ENCODE peak calls at places on chromosomes 11 and 22, in four cellular contexts. One of them, this sample, is unnamed.

GRCh38 chr11:37908224-37908558 is 1310.2 kb upstream of the RAG2 start:
- DNase-seq in HepG2: no peak
- DNase-seq in K562: peak; percentile 3
- DNase-seq in GM12878: no peak
- DNase-seq in this sample: no peak

GRCh38 chr11:34997872-34998548 is 81.6 kb downstream of the PDHX start:
- DNase-seq in HepG2: no peak
- DNase-seq in K562: no peak
- DNase-seq in GM12878: no peak
- DNase-seq in this sample: no peak

GRCh38 chr11:125069796-125070195 is 6.7 kb downstream of the SLC37A2 start:
- DNase-seq in HepG2: no peak
- DNase-seq in K562: no peak
- DNase-seq in GM12878: no peak
- DNase-seq in this sample: no peak

GRCh38 chr11:60910281-60910687 is 3.7 kb upstream of the TMEM109 start:
- DNase-seq in HepG2: no peak
- DNase-seq in K562: no peak
- DNase-seq in GM12878: peak; percentile 94
- DNase-seq in this sample: no peak

GRCh38 chr11:17275376-17276235 is 933 bp upstream of the NUCB2 start:
- DNase-seq in HepG2: peak; percentile 48
- DNase-seq in K562: no peak
- DNase-seq in GM12878: no peak
- DNase-seq in this sample: no peak

GRCh38 chr11:27754035-27755017 is 54.1 kb upstream of the BDNF start:
- DNase-seq in HepG2: no peak
- DNase-seq in K562: peak; percentile 0
- DNase-seq in GM12878: no peak
- DNase-seq in this sample: no peak

GRCh38 chr22:27331526-27332281 is 469.9 kb downstream of the MN1 start:
- DNase-seq in HepG2: peak; percentile 6
- DNase-seq in K562: no peak
- DNase-seq in GM12878: no peak
- DNase-seq in this sample: peak; percentile 44

GRCh38 chr22:38901111-38901641 is 29.2 kb upstream of the CBX6 start:
- DNase-seq in HepG2: no peak
- DNase-seq in K562: no peak
- DNase-seq in GM12878: no peak
- DNase-seq in this sample: no peak

GRCh38 chr11:10444725-10445286 is 10.3 kb upstream of the AMPD3 start:
- DNase-seq in HepG2: no peak
- DNase-seq in K562: peak; percentile 42
- DNase-seq in GM12878: no peak
- DNase-seq in this sample: no peak

GRCh38 chr11:36475192-36475591 is 34.9 kb downstream of the TRAF6 start:
- DNase-seq in HepG2: no peak
- DNase-seq in K562: no peak
- DNase-seq in GM12878: no peak
- DNase-seq in this sample: no peak

GRCh38 chr11:129998107-129998506 is 4.5 kb downstream of the PRDM10 start:
- DNase-seq in HepG2: no peak
- DNase-seq in K562: no peak
- DNase-seq in GM12878: no peak
- DNase-seq in this sample: no peak

GRCh38 chr22:32764330-32765116 is 37.0 kb upstream of the TIMP3 start:
- DNase-seq in HepG2: no peak
- DNase-seq in K562: peak; percentile 6
- DNase-seq in GM12878: no peak
- DNase-seq in this sample: no peak

GRCh38 chr11:84857746-84858145 is 769.4 kb downstream of the DLG2 start:
- DNase-seq in HepG2: no peak
- DNase-seq in K562: no peak
- DNase-seq in GM12878: no peak
- DNase-seq in this sample: no peak

GRCh38 chr11:78564889-78565467 is 9.7 kb downstream of the NARS2 start:
- DNase-seq in HepG2: no peak
- DNase-seq in K562: no peak
- DNase-seq in GM12878: no peak
- DNase-seq in this sample: no peak

GRCh38 chr11:112797072-112797471 is 164.1 kb upstream of the NCAM1 start:
- DNase-seq in HepG2: no peak
- DNase-seq in K562: no peak
- DNase-seq in GM12878: no peak
- DNase-seq in this sample: no peak

GRCh38 chr11:62705401-62705800 is 1.8 kb downstream of the BSCL2 start:
- DNase-seq in HepG2: no peak
- DNase-seq in K562: no peak
- DNase-seq in GM12878: no peak
- DNase-seq in this sample: no peak

GRCh38 chr11:122101625-122102291 is 14.3 kb downstream of the BLID start:
- DNase-seq in HepG2: peak; percentile 20
- DNase-seq in K562: no peak
- DNase-seq in GM12878: no peak
- DNase-seq in this sample: peak; percentile 35

GRCh38 chr11:121241300-121242176 is 51.0 kb upstream of the SC5D start:
- DNase-seq in HepG2: no peak
- DNase-seq in K562: no peak
- DNase-seq in GM12878: no peak
- DNase-seq in this sample: no peak

GRCh38 chr22:49567894-49568750 is 259.6 kb downstream of the BRD1 start:
- DNase-seq in HepG2: no peak
- DNase-seq in K562: no peak
- DNase-seq in GM12878: no peak
- DNase-seq in this sample: no peak

GRCh38 chr22:37107779-37108621 is 1.5 kb downstream of the TMPRSS6 start:
- DNase-seq in HepG2: peak; percentile 68
- DNase-seq in K562: no peak
- DNase-seq in GM12878: no peak
- DNase-seq in this sample: no peak

GRCh38 chr11:112073941-112074811 is at the start of the genes NKAPD1 and PIH1D2:
- DNase-seq in HepG2: peak; percentile 85
- DNase-seq in K562: peak; percentile 87
- DNase-seq in GM12878: peak; percentile 88
- DNase-seq in this sample: peak; percentile 80

GRCh38 chr11:32279672-32280071 is 155.7 kb downstream of the WT1 start:
- DNase-seq in HepG2: no peak
- DNase-seq in K562: no peak
- DNase-seq in GM12878: no peak
- DNase-seq in this sample: peak; percentile 20

GRCh38 chr11:33500865-33501479 is 199.7 kb downstream of the C11orf91 start:
- DNase-seq in HepG2: peak; percentile 9
- DNase-seq in K562: peak; percentile 33
- DNase-seq in GM12878: no peak
- DNase-seq in this sample: no peak

GRCh38 chr11:38130514-38130913 is 1532.5 kb upstream of the RAG2 start:
- DNase-seq in HepG2: no peak
- DNase-seq in K562: no peak
- DNase-seq in GM12878: no peak
- DNase-seq in this sample: no peak

GRCh38 chr22:44685384-44686056 is 16.5 kb upstream of the PRR5 start:
- DNase-seq in HepG2: no peak
- DNase-seq in K562: peak; percentile 79
- DNase-seq in GM12878: peak; percentile 71
- DNase-seq in this sample: peak; percentile 59

GRCh38 chr11:110305169-110306018 is 9.0 kb upstream of the RDX start:
- DNase-seq in HepG2: peak; percentile 82
- DNase-seq in K562: no peak
- DNase-seq in GM12878: no peak
- DNase-seq in this sample: no peak

GRCh38 chr11:99687320-99687719 is 666.6 kb downstream of the CNTN5 start:
- DNase-seq in HepG2: no peak
- DNase-seq in K562: no peak
- DNase-seq in GM12878: no peak
- DNase-seq in this sample: no peak

GRCh38 chr11:99682171-99682570 is 661.4 kb downstream of the CNTN5 start:
- DNase-seq in HepG2: no peak
- DNase-seq in K562: no peak
- DNase-seq in GM12878: no peak
- DNase-seq in this sample: no peak

GRCh38 chr11:99683933-99684332 is 663.2 kb downstream of the CNTN5 start:
- DNase-seq in HepG2: no peak
- DNase-seq in K562: no peak
- DNase-seq in GM12878: peak; percentile 16
- DNase-seq in this sample: no peak

GRCh38 chr11:99686838-99687237 is 666.1 kb downstream of the CNTN5 start:
- DNase-seq in HepG2: no peak
- DNase-seq in K562: no peak
- DNase-seq in GM12878: no peak
- DNase-seq in this sample: no peak

DNA sequence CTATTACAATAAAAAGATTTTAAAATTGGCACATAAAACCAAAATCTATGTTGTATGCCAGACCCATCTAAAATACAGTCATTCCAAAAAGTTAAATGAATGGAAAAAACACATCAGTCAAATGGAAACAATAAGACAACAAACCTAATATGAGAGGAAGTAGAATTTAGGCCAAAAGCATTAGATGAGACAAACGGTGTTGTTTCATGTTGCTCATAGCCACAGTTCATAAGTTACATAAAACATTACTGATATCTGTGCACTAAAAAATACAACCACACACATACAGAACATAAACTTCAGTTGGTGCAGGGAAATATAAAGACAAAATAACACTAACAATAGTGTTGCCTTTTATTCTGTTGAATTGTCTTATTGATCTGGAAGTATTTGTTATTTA is 661.9 kb downstream of the CNTN5 start:
- DNase-seq in HepG2: no peak
- DNase-seq in K562: no peak
- DNase-seq in GM12878: no peak
- DNase-seq in this sample: no peak
- TF ChIP-seq FOXM1 in HepG2: no peak
- TF ChIP-seq FOXM1 in K562: no peak
- TF ChIP-seq FOXM1 in GM12878: no peak
- TF ChIP-seq FOXM1 in this sample: no peak

DNA sequence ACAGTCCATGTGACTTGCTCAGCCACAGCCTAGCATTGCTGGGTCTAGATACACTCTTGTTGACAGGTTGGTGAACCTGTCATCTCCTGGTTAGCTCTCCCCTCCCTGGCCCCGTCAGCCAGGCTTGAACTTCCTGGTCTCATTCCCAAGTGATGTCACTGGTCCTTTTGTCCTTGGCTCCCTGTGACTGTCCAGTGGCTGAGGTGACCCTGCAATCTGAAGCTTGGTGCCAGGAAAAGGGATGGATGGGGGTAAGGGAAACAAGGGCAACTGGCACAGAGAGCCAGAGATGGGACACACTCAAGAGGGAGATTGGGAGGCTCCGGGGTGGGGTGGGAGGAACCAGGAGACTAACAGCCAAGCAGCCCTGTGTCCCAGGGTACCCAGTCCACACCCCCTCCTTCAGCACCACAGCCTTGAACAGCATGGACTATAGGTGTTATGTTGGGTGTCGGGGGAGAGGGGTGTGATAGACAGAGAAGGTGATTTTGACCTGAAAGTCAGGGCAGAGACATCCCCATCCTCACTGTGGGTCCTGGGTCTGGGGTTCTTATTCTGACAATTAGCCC is 63.8 kb upstream of the THY1 start:
- DNase-seq in HepG2: no peak
- DNase-seq in K562: no peak
- DNase-seq in GM12878: no peak
- DNase-seq in this sample: no peak
- TF ChIP-seq TARDBP in HepG2: no peak
- TF ChIP-seq TARDBP in K562: no peak
- TF ChIP-seq TARDBP in GM12878: no peak
- TF ChIP-seq TARDBP in this sample: no peak

DNA sequence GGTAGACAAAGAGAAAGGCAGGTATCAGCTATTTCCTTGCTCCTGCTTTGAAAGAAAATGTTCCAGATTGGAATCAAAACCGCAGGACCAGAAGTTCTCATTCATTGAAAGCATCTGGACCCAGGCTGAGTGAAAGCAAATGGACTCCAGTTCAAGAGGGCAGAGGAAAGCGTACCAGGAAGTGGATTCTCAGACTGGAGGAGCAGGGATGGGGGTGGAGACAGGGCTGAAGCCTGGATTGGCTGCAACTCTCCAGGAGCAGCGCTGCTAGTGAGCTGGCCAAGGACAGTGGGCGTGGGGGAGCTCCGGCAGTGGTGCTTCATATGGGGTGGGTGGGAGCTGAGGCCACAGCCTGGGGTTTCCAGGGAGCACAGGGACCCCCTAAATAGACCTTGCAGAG is 103.5 kb upstream of the NECTIN1 start:
- DNase-seq in HepG2: peak; percentile 11
- DNase-seq in K562: no peak
- DNase-seq in GM12878: no peak
- DNase-seq in this sample: no peak
- TF ChIP-seq FOXK2 in HepG2: no peak
- TF ChIP-seq FOXK2 in K562: no peak
- TF ChIP-seq FOXK2 in GM12878: no peak
- TF ChIP-seq FOXK2 in this sample: no peak

DNA sequence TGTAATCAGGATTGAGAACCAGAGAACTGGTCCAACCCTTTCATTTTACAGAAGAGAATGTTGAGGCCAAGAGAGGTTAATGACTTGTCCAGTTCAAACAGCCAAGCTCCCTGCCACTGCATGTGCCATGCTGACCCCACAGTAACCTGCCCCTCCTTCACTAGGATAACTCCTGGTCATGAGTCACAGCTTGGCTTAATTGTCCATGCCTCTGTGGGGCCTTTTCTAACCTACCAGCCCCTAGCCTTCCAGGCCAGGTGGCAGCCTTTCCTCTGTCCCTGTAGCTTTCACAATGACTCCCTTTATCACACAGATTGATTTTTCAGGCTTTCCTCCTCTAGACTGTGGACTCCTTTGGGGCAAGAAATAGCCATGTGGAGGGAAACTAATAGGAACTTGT is 97.2 kb downstream of the PIWIL4 start:
- DNase-seq in HepG2: no peak
- DNase-seq in K562: no peak
- DNase-seq in GM12878: no peak
- DNase-seq in this sample: no peak
- TF ChIP-seq FOXM1 in HepG2: no peak
- TF ChIP-seq FOXM1 in K562: no peak
- TF ChIP-seq FOXM1 in GM12878: no peak
- TF ChIP-seq FOXM1 in this sample: no peak

GRCh38 chr11:3674189-3674588 is 3.0 kb upstream of the CHRNA10 start:
- DNase-seq in HepG2: peak; percentile 5
- DNase-seq in K562: no peak
- DNase-seq in GM12878: no peak
- DNase-seq in this sample: no peak
- TF ChIP-seq TARDBP in HepG2: no peak
- TF ChIP-seq TARDBP in K562: no peak
- TF ChIP-seq TARDBP in GM12878: no peak
- TF ChIP-seq TARDBP in this sample: no peak

DNA sequence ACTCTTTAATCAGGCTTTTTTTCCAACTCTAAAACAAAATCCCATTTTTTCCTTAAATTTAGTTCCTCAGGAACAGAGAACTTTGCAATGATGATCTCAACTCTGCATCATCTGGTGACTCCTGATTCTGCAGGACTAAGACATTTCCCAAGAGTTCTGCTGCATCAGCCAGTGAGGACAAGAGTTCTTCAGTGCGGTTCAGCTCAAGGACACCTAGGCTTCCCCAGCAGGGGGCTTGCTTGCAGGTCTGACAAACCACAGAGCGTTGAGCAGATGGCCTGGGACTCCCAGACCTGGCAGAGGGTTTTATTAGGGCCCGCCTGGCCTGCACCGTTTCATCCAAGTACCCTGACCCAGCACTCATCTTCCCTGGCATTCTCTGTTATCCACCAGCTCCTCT is 6.4 kb downstream of the CDCA5 start:
- DNase-seq in HepG2: no peak
- DNase-seq in K562: peak; percentile 45
- DNase-seq in GM12878: no peak
- DNase-seq in this sample: no peak
- TF ChIP-seq FOXK2 in HepG2: no peak
- TF ChIP-seq FOXK2 in K562: no peak
- TF ChIP-seq FOXK2 in GM12878: no peak
- TF ChIP-seq FOXK2 in this sample: no peak

This sample was measured in HEK293T.